ENCODE peak calls at places on chromosomes 2 and 18, in six cellular contexts. One of them, this sample, is unnamed.
A peak's percentile ranks its signal among the peaks of the same experiment; 100 is the strongest.

GRCh38 chr2:11022064-11022463 is 110.3 kb downstream of the KCNF1 start:
- DNase-seq in GM23338: peak; percentile 65
- DNase-seq in astrocyte: no peak
- DNase-seq in Caco-2: no peak
- DNase-seq in right lobe of liver: no peak
- DNase-seq in ovary: no peak
- DNase-seq in this sample: no peak

GRCh38 chr2:36373149-36373880 is 17.7 kb downstream of the CRIM1 start:
- DNase-seq in GM23338: no peak
- DNase-seq in astrocyte: peak; percentile 84
- DNase-seq in Caco-2: no peak
- DNase-seq in right lobe of liver: no peak
- DNase-seq in ovary: no peak
- DNase-seq in this sample: no peak

GRCh38 chr2:110713508-110714362 is 18.6 kb upstream of the ACOXL start:
- DNase-seq in GM23338: no peak
- DNase-seq in astrocyte: no peak
- DNase-seq in Caco-2: peak; percentile 25
- DNase-seq in right lobe of liver: no peak
- DNase-seq in ovary: no peak
- DNase-seq in this sample: no peak

GRCh38 chr2:8489221-8489620 is 192.6 kb upstream of the ID2 start:
- DNase-seq in GM23338: no peak
- DNase-seq in astrocyte: no peak
- DNase-seq in Caco-2: no peak
- DNase-seq in right lobe of liver: no peak
- DNase-seq in ovary: no peak
- DNase-seq in this sample: no peak

GRCh38 chr18:47203626-47204464 is 27.7 kb upstream of the IER3IP1 start:
- DNase-seq in GM23338: no peak
- DNase-seq in astrocyte: no peak
- DNase-seq in Caco-2: no peak
- DNase-seq in right lobe of liver: no peak
- DNase-seq in ovary: no peak
- DNase-seq in this sample: no peak

GRCh38 chr2:203225423-203226039 is 13.3 kb upstream of the CYP20A1 start:
- DNase-seq in GM23338: peak; percentile 58
- DNase-seq in astrocyte: no peak
- DNase-seq in Caco-2: peak; percentile 51
- DNase-seq in right lobe of liver: no peak
- DNase-seq in ovary: no peak
- DNase-seq in this sample: no peak

GRCh38 chr2:100185516-100185915 is 43.1 kb upstream of the AFF3 start:
- DNase-seq in GM23338: no peak
- DNase-seq in astrocyte: no peak
- DNase-seq in Caco-2: no peak
- DNase-seq in right lobe of liver: no peak
- DNase-seq in ovary: no peak
- DNase-seq in this sample: no peak

GRCh38 chr2:223735659-223736244 is 101.6 kb downstream of the AP1S3 start:
- DNase-seq in GM23338: no peak
- DNase-seq in astrocyte: peak; percentile 92
- DNase-seq in Caco-2: no peak
- DNase-seq in right lobe of liver: no peak
- DNase-seq in ovary: no peak
- DNase-seq in this sample: no peak

GRCh38 chr18:12060182-12060870 is 33.3 kb upstream of the ANKRD62 start:
- DNase-seq in GM23338: peak; percentile 25
- DNase-seq in astrocyte: no peak
- DNase-seq in Caco-2: no peak
- DNase-seq in right lobe of liver: no peak
- DNase-seq in ovary: no peak
- DNase-seq in this sample: no peak

GRCh38 chr2:65429799-65430514 is 2.4 kb downstream of the SPRED2 start:
- DNase-seq in GM23338: peak; percentile 39
- DNase-seq in astrocyte: no peak
- DNase-seq in Caco-2: no peak
- DNase-seq in right lobe of liver: no peak
- DNase-seq in ovary: no peak
- DNase-seq in this sample: no peak

GRCh38 chr2:145018502-145018901 is 498.6 kb upstream of the ZEB2 start:
- DNase-seq in GM23338: no peak
- DNase-seq in astrocyte: no peak
- DNase-seq in Caco-2: no peak
- DNase-seq in right lobe of liver: no peak
- DNase-seq in ovary: no peak
- DNase-seq in this sample: no peak

GRCh38 chr2:37560863-37561614 is 110.4 kb downstream of the CDC42EP3 start:
- DNase-seq in GM23338: no peak
- DNase-seq in astrocyte: peak; percentile 42
- DNase-seq in Caco-2: peak; percentile 18
- DNase-seq in right lobe of liver: no peak
- DNase-seq in ovary: no peak
- DNase-seq in this sample: no peak

GRCh38 chr2:21291281-21291825 is 167.6 kb downstream of the TDRD15 start:
- DNase-seq in GM23338: no peak
- DNase-seq in astrocyte: no peak
- DNase-seq in Caco-2: no peak
- DNase-seq in right lobe of liver: no peak
- DNase-seq in ovary: no peak
- DNase-seq in this sample: no peak

GRCh38 chr18:14978962-14979535 is 231.1 kb downstream of the ANKRD30B start:
- DNase-seq in GM23338: peak; percentile 25
- DNase-seq in astrocyte: no peak
- DNase-seq in Caco-2: peak; percentile 68
- DNase-seq in right lobe of liver: no peak
- DNase-seq in ovary: no peak
- DNase-seq in this sample: no peak

GRCh38 chr2:202406445-202406967 is 30.4 kb downstream of the BMPR2 start:
- DNase-seq in GM23338: no peak
- DNase-seq in astrocyte: no peak
- DNase-seq in Caco-2: no peak
- DNase-seq in right lobe of liver: no peak
- DNase-seq in ovary: no peak
- DNase-seq in this sample: no peak

DNA sequence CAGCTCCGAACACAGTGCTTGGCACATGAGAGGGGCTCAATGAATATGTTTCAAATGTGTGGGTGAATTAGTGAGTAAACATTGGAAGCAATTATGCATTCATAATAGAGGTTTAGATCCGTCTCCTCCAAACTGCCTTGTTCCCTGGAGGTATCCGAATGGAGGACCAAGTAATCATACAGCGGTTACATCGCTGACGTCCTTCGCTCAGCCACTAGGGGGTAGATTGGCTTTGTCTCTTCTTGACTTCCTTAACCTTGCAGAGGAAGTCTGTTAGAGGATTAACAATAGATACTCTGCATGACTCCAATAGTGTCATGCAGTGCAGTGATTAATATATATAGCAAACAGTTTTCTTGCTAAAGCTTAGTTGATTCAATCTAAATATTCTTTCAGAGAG is 517.0 kb downstream of the PTPRM start:
- DNase-seq in GM23338: peak; percentile 92
- DNase-seq in astrocyte: peak; percentile 19
- DNase-seq in Caco-2: peak; percentile 64
- DNase-seq in right lobe of liver: no peak
- DNase-seq in ovary: no peak
- DNase-seq in this sample: peak; percentile 32
- TF ChIP-seq CTCF in GM23338: peak; percentile 78
- TF ChIP-seq CTCF in astrocyte: peak; percentile 64
- TF ChIP-seq CTCF in Caco-2: peak; percentile 81
- TF ChIP-seq CTCF in right lobe of liver: peak; percentile 49
- TF ChIP-seq CTCF in ovary: no peak
- TF ChIP-seq CTCF in this sample: peak; percentile 69

GRCh38 chr2:47173986-47174730 is 19.1 kb upstream of the STPG4 start:
- DNase-seq in GM23338: no peak
- DNase-seq in astrocyte: no peak
- DNase-seq in Caco-2: no peak
- DNase-seq in right lobe of liver: no peak
- DNase-seq in ovary: no peak
- DNase-seq in this sample: no peak

GRCh38 chr2:47169784-47170183 is 14.7 kb upstream of the STPG4 start:
- DNase-seq in GM23338: no peak
- DNase-seq in astrocyte: no peak
- DNase-seq in Caco-2: no peak
- DNase-seq in right lobe of liver: no peak
- DNase-seq in ovary: no peak
- DNase-seq in this sample: no peak

GRCh38 chr2:47174731-47175361 is 19.7 kb upstream of the STPG4 start:
- DNase-seq in GM23338: peak; percentile 45
- DNase-seq in astrocyte: peak; percentile 68
- DNase-seq in Caco-2: peak; percentile 38
- DNase-seq in right lobe of liver: no peak
- DNase-seq in ovary: peak; percentile 40
- DNase-seq in this sample: no peak

GRCh38 chr2:47172922-47173695 is 18.0 kb upstream of the STPG4 start:
- DNase-seq in GM23338: no peak
- DNase-seq in astrocyte: no peak
- DNase-seq in Caco-2: no peak
- DNase-seq in right lobe of liver: no peak
- DNase-seq in ovary: no peak
- DNase-seq in this sample: no peak

GRCh38 chr2:47172156-47172921 is 17.2 kb upstream of the STPG4 start:
- DNase-seq in GM23338: no peak
- DNase-seq in astrocyte: no peak
- DNase-seq in Caco-2: no peak
- DNase-seq in right lobe of liver: no peak
- DNase-seq in ovary: no peak
- DNase-seq in this sample: no peak
- H3K36me3 ChIP-seq in GM23338: peaks cover 8% of the 10 kb centered on the region
- H3K36me3 ChIP-seq in astrocyte: peaks cover 10% of the 10 kb centered on the region
- H3K36me3 ChIP-seq in Caco-2: peaks cover 2% of the 10 kb centered on the region
- H3K36me3 ChIP-seq in right lobe of liver: no peaks in the 10 kb centered on the region
- H3K36me3 ChIP-seq in ovary: no peaks in the 10 kb centered on the region
- H3K36me3 ChIP-seq in this sample: peaks cover 33% of the 10 kb centered on the region

GRCh38 chr2:174574657-174575056 is 22.9 kb downstream of the WIPF1 start:
- DNase-seq in GM23338: no peak
- DNase-seq in astrocyte: no peak
- DNase-seq in Caco-2: no peak
- DNase-seq in right lobe of liver: no peak
- DNase-seq in ovary: peak; percentile 52
- DNase-seq in this sample: no peak

GRCh38 chr2:174575124-174575776 is 22.4 kb downstream of the WIPF1 start:
- DNase-seq in GM23338: no peak
- DNase-seq in astrocyte: no peak
- DNase-seq in Caco-2: no peak
- DNase-seq in right lobe of liver: no peak
- DNase-seq in ovary: no peak
- DNase-seq in this sample: no peak

GRCh38 chr2:174572556-174572955 is 25.0 kb downstream of the WIPF1 start:
- DNase-seq in GM23338: no peak
- DNase-seq in astrocyte: no peak
- DNase-seq in Caco-2: no peak
- DNase-seq in right lobe of liver: no peak
- DNase-seq in ovary: no peak
- DNase-seq in this sample: no peak

GRCh38 chr2:174571669-174572323 is 25.8 kb downstream of the WIPF1 start:
- DNase-seq in GM23338: no peak
- DNase-seq in astrocyte: no peak
- DNase-seq in Caco-2: no peak
- DNase-seq in right lobe of liver: no peak
- DNase-seq in ovary: no peak
- DNase-seq in this sample: no peak

DNA sequence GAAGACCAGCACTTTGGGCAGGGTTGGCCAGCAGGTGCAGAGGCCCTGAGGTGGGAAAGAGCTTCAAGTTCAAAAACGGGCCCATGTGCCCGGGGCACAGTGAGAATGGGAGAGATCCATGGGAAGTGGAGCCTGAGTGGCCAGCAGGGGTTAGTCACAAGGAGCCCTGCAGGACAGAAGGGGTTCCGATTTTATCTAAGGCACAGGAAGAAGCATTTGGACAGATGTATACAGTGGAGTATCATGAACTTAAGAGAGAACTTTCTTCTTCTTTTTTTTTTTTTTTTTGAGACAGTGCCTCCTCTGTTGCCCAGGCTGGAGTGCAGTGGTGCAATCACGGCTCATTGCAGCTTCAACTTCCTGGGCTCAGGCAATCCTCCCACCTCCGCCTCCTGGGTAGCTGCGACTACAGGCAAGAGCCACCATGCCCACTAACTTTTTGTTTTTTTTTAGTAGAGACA is 24.0 kb downstream of the WIPF1 start:
- DNase-seq in GM23338: no peak
- DNase-seq in astrocyte: no peak
- DNase-seq in Caco-2: no peak
- DNase-seq in right lobe of liver: peak; percentile 73
- DNase-seq in ovary: no peak
- DNase-seq in this sample: no peak
- TF ChIP-seq CTCF in GM23338: peak; percentile 9
- TF ChIP-seq CTCF in astrocyte: no peak
- TF ChIP-seq CTCF in Caco-2: no peak
- TF ChIP-seq CTCF in right lobe of liver: no peak
- TF ChIP-seq CTCF in ovary: no peak
- TF ChIP-seq CTCF in this sample: no peak

GRCh38 chr18:48939368-48940097 is 11.2 kb downstream of the SMAD7 start:
- DNase-seq in GM23338: peak; percentile 80
- DNase-seq in astrocyte: peak; percentile 65
- DNase-seq in Caco-2: no peak
- DNase-seq in right lobe of liver: no peak
- DNase-seq in ovary: peak; percentile 59
- DNase-seq in this sample: peak; percentile 43

GRCh38 chr18:48942554-48943261 is 8.1 kb downstream of the SMAD7 start:
- DNase-seq in GM23338: no peak
- DNase-seq in astrocyte: peak; percentile 99
- DNase-seq in Caco-2: peak; percentile 77
- DNase-seq in right lobe of liver: peak; percentile 79
- DNase-seq in ovary: no peak
- DNase-seq in this sample: no peak

GRCh38 chr18:48941672-48942071 is 9.1 kb downstream of the SMAD7 start:
- DNase-seq in GM23338: no peak
- DNase-seq in astrocyte: no peak
- DNase-seq in Caco-2: no peak
- DNase-seq in right lobe of liver: no peak
- DNase-seq in ovary: no peak
- DNase-seq in this sample: no peak

GRCh38 chr18:48942086-48942485 is 8.7 kb downstream of the SMAD7 start:
- DNase-seq in GM23338: no peak
- DNase-seq in astrocyte: no peak
- DNase-seq in Caco-2: no peak
- DNase-seq in right lobe of liver: no peak
- DNase-seq in ovary: no peak
- DNase-seq in this sample: no peak

DNA sequence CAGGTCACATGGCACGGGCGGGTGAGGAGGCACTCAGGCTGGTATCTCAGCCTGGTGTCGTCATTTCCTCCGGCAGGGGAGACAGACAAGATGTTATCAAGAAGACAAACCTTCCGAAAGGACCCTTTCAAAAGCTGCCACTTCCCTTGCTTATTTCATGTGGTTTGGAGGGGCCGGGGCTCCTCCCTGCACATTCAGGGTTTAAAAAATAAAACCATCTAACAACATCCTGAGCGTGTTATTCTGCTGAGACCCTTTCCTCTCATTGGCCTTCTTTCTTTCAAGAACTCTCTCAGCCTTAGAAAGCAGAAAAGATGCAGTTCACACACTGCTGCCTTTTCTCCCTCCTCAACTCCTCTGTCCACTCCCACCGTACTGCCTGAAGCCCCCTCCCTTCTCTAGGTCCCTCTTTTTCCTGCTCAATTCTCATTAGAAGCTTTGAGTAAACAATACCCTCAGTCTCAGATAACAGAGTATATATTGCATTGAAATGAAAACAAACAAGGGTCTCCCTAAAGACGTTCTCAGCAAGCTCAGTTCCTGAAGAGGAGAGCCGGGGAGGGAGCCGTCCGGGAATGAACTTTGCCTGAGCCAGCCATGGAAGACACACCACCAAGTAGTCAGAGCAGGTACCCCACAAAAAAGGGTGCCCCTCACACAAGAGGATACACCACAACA is 9.8 kb downstream of the SMAD7 start:
- DNase-seq in GM23338: no peak
- DNase-seq in astrocyte: no peak
- DNase-seq in Caco-2: no peak
- DNase-seq in right lobe of liver: no peak
- DNase-seq in ovary: no peak
- DNase-seq in this sample: no peak
- H3K36me3 ChIP-seq in GM23338: peaks cover 8% of the 10 kb centered on the region
- H3K36me3 ChIP-seq in astrocyte: peaks cover 41% of the 10 kb centered on the region
- H3K36me3 ChIP-seq in Caco-2: no peaks in the 10 kb centered on the region
- H3K36me3 ChIP-seq in right lobe of liver: no peaks in the 10 kb centered on the region
- H3K36me3 ChIP-seq in ovary: no peaks in the 10 kb centered on the region
- H3K36me3 ChIP-seq in this sample: no peaks in the 10 kb centered on the region